ENCODE peak calls at places on chromosomes 4 and X, in five cellular contexts. V is thyroid gland; J is GM04504; X is stimulated activated CD4-positive, alpha-beta T cell treated with anti-CD3 and anti-CD28 coated beads, Interleukin-1b, Interleukin-23, amount 100 ng/mL, for 4 hours; G is memory B cell. O is an unnamed sample.

GRCh38 chrX:37726346-37726745 is 40.8 kb downstream of the XK start:
- DNase-seq in X (no peak), V (no peak), G (no peak), J (no peak), O (no peak)

GRCh38 chrX:8879750-8880149 is 78.6 kb upstream of the FAM9A start:
- DNase-seq in X (no peak), J (no peak), G (peak; percentile 7), V (peak; percentile 14), O (no peak)

GRCh38 chrX:74902806-74903205 is 22.4 kb downstream of the NEXMIF start:
- DNase-seq in V (no peak), X (no peak), G (no peak), J (no peak), O (peak; percentile 3)

GRCh38 chrX:153305941-153306464 is 15.6 kb downstream of the PNMA6F start:
- DNase-seq in X (no peak), G (no peak), J (no peak), V (no peak), O (no peak)

GRCh38 chr4:12973522-12973921 is 510.6 kb downstream of the RAB28 start:
- DNase-seq in X (no peak), G (no peak), J (no peak), V (no peak), O (no peak)

GRCh38 chrX:141375011-141375730 is 132.9 kb upstream of the SPANXC start:
- DNase-seq in G (no peak), J (peak; percentile 7), V (no peak), X (no peak), O (no peak)

GRCh38 chr4:1200425-1201035 is 28.1 kb upstream of the SPON2 start:
- DNase-seq in J (peak; percentile 78), V (no peak), G (no peak), X (no peak), O (peak; percentile 2)

GRCh38 chr4:23680616-23681518 is 209.0 kb downstream of the PPARGC1A start:
- DNase-seq in X (no peak), G (no peak), J (no peak), V (no peak), O (no peak)

GRCh38 chr4:155491336-155492131 is 114.8 kb upstream of the MAP9 start:
- DNase-seq in G (no peak), X (no peak), J (no peak), V (no peak), O (no peak)

GRCh38 chrX:131634900-131635299 is 91.0 kb downstream of the OR13H1 start:
- DNase-seq in J (no peak), G (no peak), V (no peak), X (no peak), O (no peak)

GRCh38 chrX:154012336-154012991 is 7.2 kb downstream of the IRAK1 start:
- DNase-seq in X (no peak), J (no peak), V (no peak), G (no peak), O (no peak)

GRCh38 chr4:45580306-45580705 is 543.5 kb downstream of the GABRG1 start:
- DNase-seq in X (no peak), V (no peak), J (no peak), G (no peak), O (no peak)

GRCh38 chr4:75671802-75672421 is 1.3 kb downstream of the G3BP2 start:
- DNase-seq in V (no peak), J (no peak), G (no peak), X (no peak), O (no peak)

GRCh38 chr4:128940966-128941365 is 131.5 kb downstream of the JADE1 start:
- DNase-seq in X (no peak), V (no peak), J (no peak), G (no peak), O (no peak)

GRCh38 chr4:104205116-104205515 is 289.6 kb downstream of the CXXC4 start:
- DNase-seq in V (no peak), J (no peak), G (no peak), X (no peak), O (no peak)

GRCh38 chrX:107823456-107823855 is 2.2 kb upstream of the MID2 start:
- DNase-seq in G (no peak), X (no peak), J (peak; percentile 32), V (no peak), O (no peak)

GRCh38 chr4:6322761-6323566 is 53.3 kb downstream of the WFS1 start:
- DNase-seq in X (no peak), J (no peak), V (no peak), G (no peak), O (no peak)

GRCh38 chr4:78288327-78288726 is 231.2 kb downstream of the FRAS1 start:
- DNase-seq in G (no peak), X (no peak), J (no peak), V (no peak), O (no peak)

GRCh38 chrX:40908026-40908425 is 172.7 kb upstream of the MED14 start:
- DNase-seq in G (no peak), J (no peak), V (no peak), X (no peak), O (no peak)

GRCh38 chr4:67122029-67122428 is 423.3 kb downstream of the CENPC start:
- DNase-seq in G (no peak), X (no peak), V (no peak), J (no peak), O (no peak)

GRCh38 chr4:158020734-158021346 is 152.0 kb downstream of the GASK1B start:
- DNase-seq in X (no peak), G (no peak), V (no peak), J (peak; percentile 58), O (no peak)

GRCh38 chr4:112141366-112142138 is 3.7 kb upstream of the FAM241A start:
- DNase-seq in G (no peak), J (no peak), X (no peak), V (no peak), O (no peak)

GRCh38 chrX:20056704-20057103 is 60.0 kb downstream of the MAP7D2 start:
- DNase-seq in J (no peak), V (no peak), X (no peak), G (no peak), O (peak; percentile 4)

GRCh38 chrX:114058988-114059418 is 524.9 kb upstream of the HTR2C start:
- DNase-seq in G (peak; percentile 0), X (no peak), J (no peak), V (no peak), O (no peak)

GRCh38 chrX:101986571-101986970 is 54.7 kb upstream of the ZMAT1 start:
- DNase-seq in X (no peak), J (no peak), V (no peak), G (no peak), O (no peak)

GRCh38 chrX:23871905-23872546 is 35.7 kb downstream of the APOO start:
- DNase-seq in G (no peak), J (no peak), V (no peak), X (no peak), O (no peak)